ENCODE peak calls at places on chromosomes 13 and 19, in four cellular contexts. O, C, H and R are unnamed samples.
A peak's percentile ranks its signal among the peaks of the same experiment; 100 is the strongest.

GRCh38 chr19:17220207-17220758 is 5.1 kb downstream of the USE1 start:
- DNase-seq in O (no peak), C (peak; percentile 47), H (no peak), R (no peak)

GRCh38 chr19:42206871-42207755 is 10.4 kb downstream of the DEDD2 start:
- DNase-seq in O (no peak), H (no peak), C (peak; percentile 88), R (no peak)

GRCh38 chr19:45153339-45154063 is 7.3 kb downstream of the NKPD1 start:
- DNase-seq in H (no peak), C (no peak), O (peak; percentile 17), R (peak; percentile 15)

GRCh38 chr19:10126213-10126639 is 6.5 kb upstream of the EIF3G start:
- DNase-seq in O (no peak), H (no peak), C (no peak), R (no peak)

GRCh38 chr19:17687857-17688784 is at the start of gene UNC13A:
- DNase-seq in C (no peak), H (no peak), O (peak; percentile 40), R (no peak)

GRCh38 chr13:44667950-44668349 is 91.8 kb upstream of the TSC22D1 start:
- DNase-seq in H (no peak), C (no peak), O (no peak), R (no peak)

GRCh38 chr13:113358653-113359052 is 5.3 kb downstream of the GRTP1 start:
- DNase-seq in H (no peak), O (no peak), C (no peak), R (no peak)

GRCh38 chr13:43908156-43909126 is 28.7 kb downstream of the LACC1 start:
- DNase-seq in O (no peak), C (peak; percentile 79), H (no peak), R (no peak)

GRCh38 chr13:44574466-44574855 is 1.7 kb downstream of the TSC22D1 start:
- DNase-seq in H (no peak), C (peak; percentile 38), O (no peak), R (no peak)

GRCh38 chr13:104831823-104832222 is 1703.6 kb downstream of the EFNB2 start:
- DNase-seq in O (no peak), H (no peak), C (no peak), R (no peak)

GRCh38 chr13:28136916-28137315 is 1.4 kb upstream of the PAN3 start:
- DNase-seq in O (no peak), C (peak; percentile 3), H (no peak), R (no peak)

GRCh38 chr13:66159526-66159925 is 1070.6 kb downstream of the PCDH9 start:
- DNase-seq in C (no peak), O (no peak), H (no peak), R (no peak)

GRCh38 chr13:29472317-29472961 is 123.0 kb downstream of the SLC7A1 start:
- DNase-seq in H (no peak), O (peak; percentile 39), C (peak; percentile 67), R (no peak)

GRCh38 chr19:41945135-41945766 is 13.9 kb downstream of the RABAC1 start:
- DNase-seq in C (no peak), O (no peak), H (peak; percentile 48), R (peak; percentile 81)

GRCh38 chr19:51690359-51691121 is 2.6 kb upstream of the SPACA6 start:
- DNase-seq in O (peak; percentile 75), C (peak; percentile 68), H (peak; percentile 51), R (peak; percentile 67)

GRCh38 chr13:51240888-51241475 is 18.8 kb downstream of the FAM124A start:
- DNase-seq in H (peak; percentile 22), C (no peak), O (no peak), R (no peak)

GRCh38 chr19:43780706-43781525 is at the start of gene KCNN4:
- DNase-seq in H (no peak), C (peak; percentile 77), O (no peak), R (peak; percentile 39)

GRCh38 chr19:55621673-55622231 is 2.6 kb downstream of the ZNF784 start:
- DNase-seq in C (no peak), H (no peak), O (no peak), R (no peak)

GRCh38 chr13:43245374-43245964 is 222.1 kb downstream of the DNAJC15 start:
- DNase-seq in C (peak; percentile 77), O (no peak), H (no peak), R (no peak)

GRCh38 chr13:73822671-73823592 is 311.3 kb downstream of the KLF12 start:
- DNase-seq in H (no peak), C (no peak), O (no peak), R (no peak)

GRCh38 chr13:41813426-41813825 is 147.5 kb downstream of the VWA8 start:
- DNase-seq in C (peak; percentile 53), O (no peak), H (no peak), R (no peak)

GRCh38 chr13:39516140-39516539 is 86.9 kb downstream of the LHFPL6 start:
- DNase-seq in O (peak; percentile 48), H (peak; percentile 29), C (no peak), R (no peak)

GRCh38 chr19:55777528-55777927 is 8.6 kb downstream of the RFPL4AL1 start:
- DNase-seq in C (peak; percentile 30), H (no peak), O (no peak), R (no peak)

GRCh38 chr19:1975081-1975480 is 34.1 kb downstream of the CSNK1G2 start:
- DNase-seq in H (no peak), O (no peak), C (no peak), R (no peak)

GRCh38 chr13:35514166-35514565 is 37.7 kb upstream of the MAB21L1 start:
- DNase-seq in O (no peak), H (no peak), C (no peak), R (no peak)

GRCh38 chr13:51919531-51919930 is 57.8 kb downstream of the CCDC70 start:
- DNase-seq in C (peak; percentile 13), H (no peak), O (no peak), R (no peak)

GRCh38 chr19:52398091-52398461 is 427 bp downstream of the ZNF528 start:
- DNase-seq in C (no peak), H (no peak), O (peak; percentile 4), R (no peak)

GRCh38 chr19:18416778-18417249 is 2.4 kb upstream of the SSBP4 start:
- DNase-seq in H (peak; percentile 83), C (peak; percentile 67), O (peak; percentile 96), R (peak; percentile 71)

GRCh38 chr19:10352764-10353671 is 13.6 kb upstream of the ICAM3 start:
- DNase-seq in C (no peak), O (peak; percentile 89), H (no peak), R (no peak)

GRCh38 chr13:112067871-112068305 is 939 bp downstream of the SOX1 start:
- DNase-seq in C (no peak), H (no peak), O (no peak), R (no peak)

GRCh38 chr13:100443998-100444328 is 144.6 kb downstream of the GGACT start:
- DNase-seq in O (no peak), H (no peak), C (no peak), R (no peak)

DNA sequence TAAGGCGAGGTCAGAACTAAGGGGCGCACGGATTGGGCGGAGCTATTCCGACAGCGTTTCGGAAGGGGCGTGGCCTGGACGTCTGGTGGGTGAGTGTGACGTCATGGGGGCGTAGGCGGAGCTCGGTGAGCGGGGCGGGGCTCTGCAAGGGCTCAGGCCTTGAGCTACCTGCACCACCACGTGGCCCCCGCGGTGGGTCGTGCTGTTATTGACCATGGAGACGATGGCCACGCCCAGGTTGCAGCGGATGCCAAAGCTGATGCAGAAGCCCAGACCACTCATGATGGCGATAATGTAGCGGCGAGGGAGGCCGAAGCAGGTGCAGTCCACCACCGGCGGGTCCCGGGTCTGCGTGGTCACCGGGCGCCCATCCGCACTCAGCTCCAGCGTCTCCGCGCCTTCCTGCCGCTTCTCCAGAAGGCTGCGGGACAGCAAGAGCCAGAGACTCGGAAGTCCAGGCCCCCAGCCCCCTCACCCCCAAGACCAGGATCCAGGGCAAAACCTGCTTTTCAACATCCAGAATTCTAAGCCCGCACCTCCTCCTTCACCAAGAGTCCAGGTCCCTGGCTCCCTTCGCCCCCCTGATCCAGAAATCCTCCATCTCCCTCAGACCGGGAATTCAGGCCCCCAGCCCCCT is 4.8 kb downstream of the SLC17A7 start:
- DNase-seq in H (no peak), C (no peak), O (no peak), R (no peak)
- H3K4me3 ChIP-seq in H (no peak overlapping the region), C (no peak overlapping the region), O (no peak overlapping the region), R (no peak overlapping the region)

GRCh38 chr13:77061362-77061761 is 34.4 kb upstream of the FBXL3 start:
- DNase-seq in H (no peak), O (no peak), C (no peak), R (no peak)

GRCh38 chr13:77067519-77067918 is 40.6 kb upstream of the FBXL3 start:
- DNase-seq in C (no peak), H (no peak), O (peak; percentile 8), R (no peak)

GRCh38 chr13:77056886-77057285 is 29.9 kb upstream of the FBXL3 start:
- DNase-seq in H (no peak), C (no peak), O (no peak), R (no peak)

GRCh38 chr13:77065456-77066147 is 38.6 kb upstream of the FBXL3 start:
- DNase-seq in O (no peak), H (no peak), C (no peak), R (no peak)

DNA sequence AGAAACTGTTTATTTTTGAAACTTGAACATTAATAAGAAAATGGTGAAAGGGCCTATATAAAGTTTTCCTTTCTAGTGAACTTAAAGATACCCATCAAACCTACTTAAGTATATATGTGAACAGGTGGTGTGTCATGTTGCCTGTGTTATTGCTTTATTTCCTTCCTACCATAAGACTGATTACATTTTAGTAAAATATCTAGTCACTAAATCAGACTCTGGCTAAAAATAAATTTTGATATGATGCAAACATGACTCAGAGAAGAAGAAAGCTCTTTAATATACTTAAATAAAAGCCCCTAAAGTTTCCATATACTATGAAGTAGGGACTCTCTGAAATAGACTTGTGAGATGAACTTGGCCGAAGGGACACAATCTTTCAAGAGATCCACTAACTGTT is 35.1 kb upstream of the FBXL3 start:
- DNase-seq in H (no peak), C (peak; percentile 5), O (no peak), R (no peak)
- H3K36me3 ChIP-seq in H (peaks cover 12% of the 10 kb centered on the region), C (peaks cover 5% of the 10 kb centered on the region), O (peaks cover 100% of the 10 kb centered on the region), R (peaks cover 72% of the 10 kb centered on the region)

GRCh38 chr19:21513651-21514050 is 8.2 kb downstream of the ZNF429 start:
- DNase-seq in O (no peak), H (no peak), C (no peak), R (no peak)

DNA sequence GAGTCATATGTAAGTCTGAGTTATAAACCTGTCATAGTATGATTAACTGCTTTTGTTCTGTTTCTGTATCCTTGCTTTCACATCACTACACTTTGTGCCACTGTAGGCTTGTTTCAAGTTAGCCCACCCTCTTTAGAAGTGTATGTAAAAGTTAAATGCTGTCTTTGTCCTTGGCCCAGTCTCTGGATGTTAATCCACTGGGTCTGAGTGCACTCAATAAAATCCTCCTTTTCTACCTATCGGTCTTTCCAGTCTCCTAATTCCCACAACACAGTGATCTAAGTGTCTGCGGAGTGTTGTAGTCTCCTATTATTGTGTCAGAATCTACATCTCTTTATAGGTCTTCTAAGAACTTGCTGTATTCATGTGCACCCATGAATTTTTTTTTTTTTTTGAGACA is 14.1 kb downstream of the ZNF429 start:
- DNase-seq in H (no peak), O (no peak), C (no peak), R (no peak)
- H3K9me3 ChIP-seq in H (peaks cover 34% of the 10 kb centered on the region), O (peaks cover 8% of the 10 kb centered on the region), C (peaks cover 56% of the 10 kb centered on the region), R (peaks cover 31% of the 10 kb centered on the region)

GRCh38 chr13:37595162-37595561 is 3.4 kb downstream of the POSTN start:
- DNase-seq in O (no peak), C (no peak), H (no peak), R (no peak)

GRCh38 chr13:37597477-37597876 is 1.1 kb downstream of the POSTN start:
- DNase-seq in C (no peak), H (no peak), O (no peak), R (no peak)

GRCh38 chr13:37599509-37599908 is 941 bp upstream of the POSTN start:
- DNase-seq in H (no peak), O (no peak), C (no peak), R (no peak)

GRCh38 chr13:37602743-37603381 is 4.3 kb upstream of the POSTN start:
- DNase-seq in O (no peak), C (peak; percentile 6), H (no peak), R (no peak)

GRCh38 chr13:37598572-37598971 is at the start of gene POSTN:
- DNase-seq in C (no peak), O (no peak), H (no peak), R (no peak)
- H3K4me3 ChIP-seq in C (no peak within 1 kb of the TSS), O (peak within 1 kb of the TSS; percentile 26), H (peak within 1 kb of the TSS; percentile 3), R (no peak within 1 kb of the TSS)